ENCODE peak calls at places on chromosomes 13 and 19, in eight cellular contexts. P is heart right ventricle, R is ovary, A is kidney, G is AG04449, E is heart left ventricle, F is NT2/D1, N is skeletal muscle cell. J is an unnamed sample.

GRCh38 chr13:60012503-60012902 is 151.2 kb downstream of the DIAPH3 start:
- DNase-seq in P (no peak), R (no peak), A (peak; percentile 43), G (no peak), E (no peak), F (no peak), N (no peak), J (peak; percentile 48)

GRCh38 chr19:18279516-18280246 is 1.7 kb downstream of the JUND start:
- DNase-seq in P (peak; percentile 91), R (peak; percentile 94), A (peak; percentile 97), G (peak; percentile 60), E (peak; percentile 95), F (peak; percentile 95), N (peak; percentile 85), J (peak; percentile 95)

GRCh38 chr19:36116344-36116637 is 1.0 kb downstream of the TBCB start:
- DNase-seq in P (no peak), R (no peak), A (no peak), G (no peak), E (no peak), F (no peak), N (no peak), J (no peak)

GRCh38 chr19:53182202-53182601 is 11.0 kb downstream of the ZNF665 start:
- DNase-seq in P (no peak), R (no peak), A (no peak), G (no peak), E (no peak), F (no peak), N (no peak), J (no peak)

GRCh38 chr19:2575734-2576481 is 100.0 kb downstream of the GADD45B start:
- DNase-seq in P (peak; percentile 88), R (peak; percentile 91), A (peak; percentile 94), G (no peak), E (peak; percentile 69), F (no peak), N (peak; percentile 91), J (no peak)

GRCh38 chr13:27043013-27043412 is 128.6 kb downstream of the USP12 start:
- DNase-seq in P (no peak), R (no peak), A (no peak), G (peak; percentile 89), E (no peak), F (peak; percentile 28), N (peak; percentile 91), J (no peak)

GRCh38 chr19:13938361-13939027 is at the start of gene PODNL1:
- DNase-seq in P (no peak), R (peak; percentile 67), A (peak; percentile 84), G (peak; percentile 47), E (no peak), F (no peak), N (peak; percentile 36), J (no peak)

GRCh38 chr19:16463341-16463990 is 8.3 kb downstream of the EPS15L1 start:
- DNase-seq in P (no peak), R (no peak), A (no peak), G (no peak), E (no peak), F (no peak), N (no peak), J (no peak)

GRCh38 chr19:10603873-10604459 is 16.9 kb upstream of the AP1M2 start:
- DNase-seq in P (no peak), R (no peak), A (no peak), G (no peak), E (no peak), F (no peak), N (no peak), J (no peak)

GRCh38 chr13:47991859-47992258 is 9.2 kb downstream of the SUCLA2 start:
- DNase-seq in P (no peak), R (no peak), A (no peak), G (no peak), E (no peak), F (no peak), N (no peak), J (no peak)

GRCh38 chr19:49133621-49134454 is 14.5 kb downstream of the PPFIA3 start:
- DNase-seq in P (peak; percentile 76), R (peak; percentile 78), A (peak; percentile 93), G (no peak), E (peak; percentile 64), F (no peak), N (no peak), J (peak; percentile 79)

GRCh38 chr19:49136771-49137171 is 17.4 kb downstream of the PPFIA3 start:
- DNase-seq in P (peak; percentile 85), R (no peak), A (peak; percentile 95), G (no peak), E (peak; percentile 81), F (no peak), N (no peak), J (no peak)

GRCh38 chr19:49130325-49130724 is 11.0 kb downstream of the PPFIA3 start:
- DNase-seq in P (no peak), R (no peak), A (peak; percentile 72), G (no peak), E (no peak), F (no peak), N (no peak), J (no peak)

GRCh38 chr19:49135686-49136085 is 16.3 kb downstream of the PPFIA3 start:
- DNase-seq in P (no peak), R (no peak), A (no peak), G (no peak), E (no peak), F (no peak), N (no peak), J (no peak)

GRCh38 chr19:49132974-49133609 is 13.7 kb downstream of the PPFIA3 start:
- DNase-seq in P (peak; percentile 57), R (peak; percentile 57), A (peak; percentile 77), G (no peak), E (no peak), F (no peak), N (no peak), J (no peak)
- H3K4me3 ChIP-seq in P (peak overlapping the region; percentile 42), R (peak overlapping the region; percentile 23), A (no peak overlapping the region), G (no peak overlapping the region), E (peak overlapping the region; percentile 37), F (no peak overlapping the region), N (peak overlapping the region; percentile 27), J (no peak overlapping the region)

GRCh38 chr19:39481229-39481545 is 549 bp downstream of the TIMM50 start:
- DNase-seq in P (no peak), R (no peak), A (no peak), G (no peak), E (no peak), F (no peak), N (no peak), J (no peak)

GRCh38 chr19:39481676-39482075 is 1.0 kb downstream of the TIMM50 start:
- DNase-seq in P (no peak), R (no peak), A (no peak), G (no peak), E (no peak), F (no peak), N (no peak), J (no peak)

GRCh38 chr19:39480337-39481228 is at the start of gene TIMM50:
- DNase-seq in P (peak; percentile 98), R (peak; percentile 98), A (peak; percentile 98), G (peak; percentile 34), E (peak; percentile 98), F (peak; percentile 95), N (peak; percentile 71), J (peak; percentile 99)

GRCh38 chr19:39483141-39483540 is 2.5 kb downstream of the TIMM50 start:
- DNase-seq in P (no peak), R (no peak), A (no peak), G (no peak), E (no peak), F (no peak), N (no peak), J (no peak)

DNA sequence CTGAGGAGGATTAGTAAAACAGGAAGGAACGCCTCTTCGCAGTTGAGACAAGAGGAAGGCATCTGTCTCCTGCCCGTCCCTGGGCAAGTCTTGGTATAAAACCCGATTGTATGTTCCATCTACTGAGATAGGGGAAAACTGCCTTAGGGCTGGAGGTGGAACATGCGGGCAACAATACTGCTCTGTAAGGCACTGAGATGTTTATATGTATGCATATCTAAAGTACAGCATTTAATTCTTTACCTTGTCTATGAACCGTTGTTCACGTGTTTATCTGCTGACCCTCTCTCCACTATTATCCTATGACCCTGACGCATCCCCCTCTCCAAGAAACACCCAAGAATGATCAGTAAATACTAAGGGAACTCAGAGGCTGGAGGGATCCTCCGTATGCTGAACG is 722 bp upstream of the TIMM50 start:
- DNase-seq in P (no peak), R (no peak), A (no peak), G (no peak), E (no peak), F (no peak), N (no peak), J (no peak)
- H3K4me3 ChIP-seq in P (peak overlapping the region; percentile 97), R (peak overlapping the region; percentile 90), A (peak overlapping the region; percentile 98), G (no peak overlapping the region), E (peak overlapping the region; percentile 99), F (no peak overlapping the region), N (peak overlapping the region; percentile 100), J (no peak overlapping the region)

DNA sequence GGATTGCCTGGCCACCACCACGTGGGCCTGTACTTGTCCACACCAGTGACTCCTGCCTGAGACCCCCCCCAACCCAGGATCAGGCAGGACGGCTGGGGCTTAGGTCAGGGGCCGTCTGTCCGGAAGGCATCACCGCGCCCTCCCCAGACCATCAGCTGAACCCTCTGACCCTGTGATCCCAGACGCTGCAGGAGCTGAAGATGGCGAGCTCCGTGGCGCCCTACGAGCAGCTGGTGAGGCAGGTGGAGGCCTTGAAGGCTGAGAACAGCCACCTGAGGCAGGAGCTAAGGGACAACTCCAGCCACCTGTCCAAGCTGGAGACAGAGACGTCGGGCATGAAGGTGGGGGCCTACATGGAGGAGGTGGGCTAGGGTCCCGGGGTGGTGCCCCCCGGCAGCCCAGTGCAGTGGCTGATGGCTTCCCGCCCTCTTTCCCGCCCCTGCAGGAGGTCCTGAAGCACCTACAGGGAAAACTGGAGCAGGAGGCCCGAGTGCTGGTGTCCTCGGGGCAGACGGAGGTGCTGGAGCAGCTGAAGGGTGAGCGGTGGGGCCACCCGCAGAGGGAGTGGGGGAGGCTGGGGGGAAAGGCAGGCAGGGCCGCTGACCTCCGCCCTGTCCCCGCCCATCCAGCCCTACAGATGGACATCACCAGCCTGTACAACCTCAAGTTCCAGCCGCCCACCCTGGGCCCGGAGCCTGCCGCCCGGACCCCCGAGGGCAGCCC is 3.0 kb downstream of the APC2 start:
- DNase-seq in P (no peak), R (no peak), A (no peak), G (no peak), E (no peak), F (no peak), N (no peak), J (no peak)
- H3K4me3 ChIP-seq in P (no peak overlapping the region), R (no peak overlapping the region), A (no peak overlapping the region), G (no peak overlapping the region), E (no peak overlapping the region), F (peak overlapping the region; percentile 2), N (no peak overlapping the region), J (no peak overlapping the region)

DNA sequence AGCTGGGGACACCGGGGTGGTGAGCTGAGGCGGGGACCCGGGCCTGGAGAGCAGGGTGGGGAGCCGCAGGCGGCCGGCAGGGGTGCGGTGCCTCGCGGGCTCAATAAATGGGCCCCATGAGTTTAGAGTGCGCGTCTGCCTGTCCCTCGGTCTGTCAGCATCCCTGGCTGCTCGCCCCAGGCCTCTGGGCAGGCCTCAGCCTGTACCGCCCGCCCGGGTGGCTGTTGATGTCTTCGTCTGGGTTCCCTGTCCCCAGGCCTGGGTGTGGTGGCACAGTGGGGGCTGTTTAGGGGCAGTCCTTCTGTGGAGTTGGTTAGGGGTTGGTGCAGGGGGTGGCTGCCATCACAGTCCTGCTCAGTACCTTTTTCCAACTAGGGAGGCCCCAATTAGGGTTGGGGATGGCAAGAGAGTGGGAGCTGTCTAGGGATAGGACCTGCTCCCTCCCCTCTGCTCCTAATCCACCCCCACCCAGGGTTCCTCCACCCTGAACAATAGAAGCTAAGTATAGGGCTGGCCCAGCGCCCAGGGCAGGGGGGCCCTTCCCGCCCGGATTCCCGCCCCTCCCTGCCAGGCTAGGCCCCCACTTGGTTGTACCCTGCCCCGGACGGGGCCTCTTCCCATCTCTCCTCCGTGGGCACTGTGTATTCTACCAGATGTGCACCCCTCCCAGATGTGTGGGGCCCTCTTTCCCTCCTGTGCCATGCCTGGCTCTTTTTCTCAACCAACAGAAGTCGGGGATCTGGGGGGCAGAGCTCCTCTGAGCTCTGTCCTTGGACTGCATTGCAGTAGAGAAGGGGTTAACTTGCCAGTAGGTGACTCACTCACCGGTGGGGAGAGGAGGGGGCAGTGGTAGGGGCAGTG is 12.4 kb downstream of the CIC start:
- DNase-seq in P (peak; percentile 73), R (peak; percentile 77), A (peak; percentile 89), G (no peak), E (peak; percentile 88), F (no peak), N (no peak), J (peak; percentile 69)
- H3K4me3 ChIP-seq in P (peak overlapping the region; percentile 76), R (peak overlapping the region; percentile 91), A (no peak overlapping the region), G (peak overlapping the region; percentile 73), E (peak overlapping the region; percentile 72), F (peak overlapping the region; percentile 77), N (peak overlapping the region; percentile 59), J (peak overlapping the region; percentile 62)